ENCODE peak calls at places on chromosomes 7 and 10, in nine cellular contexts. H is thoracic aorta, T is lower lobe of right lung, N is endothelial cell of umbilical vein, W is GM23338, S is keratinocyte, U is right lobe of liver, G is H9, R is neuronal stem cell. F is an unnamed sample.

GRCh38 chr7:130910949-130911944 is 177.2 kb upstream of the KLF14 start:
- DNase-seq in T (no peak), G (peak; percentile 61), H (no peak), S (no peak), U (no peak), W (peak; percentile 76), R (no peak), N (peak; percentile 72), F (peak; percentile 48)

GRCh38 chr7:128191136-128191844 is 49.8 kb upstream of the LEP start:
- DNase-seq in W (no peak), U (peak; percentile 8), G (peak; percentile 15), H (no peak), S (no peak), R (no peak), T (no peak), N (no peak), F (no peak)

GRCh38 chr10:112461029-112461887 is 14.2 kb downstream of the VTI1A start:
- DNase-seq in T (no peak), N (peak; percentile 13), G (no peak), H (no peak), R (no peak), S (peak; percentile 33), U (no peak), W (no peak), F (no peak)

GRCh38 chr7:144546795-144547194 is 143.3 kb upstream of the NOBOX start:
- DNase-seq in H (no peak), G (no peak), S (no peak), N (no peak), U (no peak), R (no peak), T (no peak), W (no peak), F (no peak)

GRCh38 chr7:111045469-111045868 is 45.5 kb upstream of the LRRN3 start:
- DNase-seq in U (no peak), S (no peak), R (no peak), W (peak; percentile 27), G (peak; percentile 27), T (no peak), N (no peak), H (no peak), F (no peak)

GRCh38 chr7:2512713-2513112 is 6.9 kb upstream of the LFNG start:
- DNase-seq in H (no peak), U (no peak), T (no peak), R (no peak), G (no peak), N (no peak), W (no peak), S (no peak), F (no peak)

GRCh38 chr7:28682811-28683210 is 270.5 kb downstream of the CREB5 start:
- DNase-seq in S (no peak), T (no peak), W (no peak), N (no peak), U (no peak), G (no peak), H (no peak), R (no peak), F (no peak)

GRCh38 chr7:156152380-156152779 is 340.1 kb upstream of the SHH start:
- DNase-seq in N (no peak), G (no peak), S (no peak), W (no peak), T (no peak), H (no peak), R (no peak), U (no peak), F (no peak)

GRCh38 chr10:24428410-24428782 is 219.5 kb downstream of the KIAA1217 start:
- DNase-seq in U (no peak), N (no peak), T (no peak), S (peak; percentile 63), G (no peak), R (no peak), W (no peak), H (no peak), F (no peak)

GRCh38 chr10:110376021-110376773 is 71.5 kb upstream of the SMNDC1 start:
- DNase-seq in G (no peak), N (peak; percentile 55), T (peak; percentile 53), H (no peak), S (no peak), U (peak; percentile 68), W (no peak), R (no peak), F (no peak)

GRCh38 chr10:101354584-101355070 is 662 bp downstream of the BTRC start:
- DNase-seq in W (no peak), H (peak; percentile 10), S (no peak), U (no peak), N (no peak), G (no peak), R (peak; percentile 11), T (no peak), F (no peak)
- H3K27ac ChIP-seq in W (peak overlapping the region; percentile 60), H (peak overlapping the region; percentile 71), S (peak overlapping the region; percentile 77), U (peak overlapping the region; percentile 74), N (peak overlapping the region; percentile 61), G (no peak overlapping the region), R (peak overlapping the region; percentile 97), T (peak overlapping the region; percentile 86), F (no peak overlapping the region)

GRCh38 chr7:25239888-25240287 is 11.6 kb upstream of the NPVF start:
- DNase-seq in N (no peak), T (no peak), U (no peak), R (no peak), H (no peak), S (no peak), G (no peak), W (no peak), F (no peak)
- H3K4me1 ChIP-seq in N (no peaks in the 10 kb centered on the region), T (no peaks in the 10 kb centered on the region), U (no peaks in the 10 kb centered on the region), R (no peaks in the 10 kb centered on the region), H (peaks cover 30% of the 10 kb centered on the region), S (no peaks in the 10 kb centered on the region), G (no peaks in the 10 kb centered on the region), W (no peaks in the 10 kb centered on the region), F (peaks cover 1% of the 10 kb centered on the region)

DNA sequence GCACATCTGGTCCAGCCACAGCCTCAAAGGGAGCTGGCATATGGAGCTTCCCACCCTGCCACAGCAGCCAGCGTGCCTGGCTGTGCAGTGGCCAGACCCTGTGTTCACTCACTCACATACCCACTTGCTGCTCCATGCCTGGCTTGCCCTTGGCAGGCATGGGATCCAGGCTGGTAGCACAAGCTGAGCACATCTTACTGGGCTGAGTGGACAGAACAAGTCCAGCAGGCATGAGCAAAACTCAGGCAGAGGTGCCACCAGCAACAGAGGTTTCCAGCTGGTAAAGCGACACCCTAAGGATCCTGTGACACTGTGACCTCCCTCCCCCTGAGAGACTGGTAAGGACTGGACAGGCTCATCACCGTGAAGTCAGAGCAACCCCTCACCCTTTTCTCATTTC is 25.1 kb downstream of the SVIL start:
- DNase-seq in N (no peak), W (no peak), H (no peak), R (no peak), G (no peak), T (no peak), S (no peak), U (no peak), F (no peak)
- H3K27ac ChIP-seq in N (no peak overlapping the region), W (no peak overlapping the region), H (peak overlapping the region; percentile 54), R (no peak overlapping the region), G (no peak overlapping the region), T (no peak overlapping the region), S (no peak overlapping the region), U (no peak overlapping the region), F (no peak overlapping the region)

GRCh38 chr10:58638406-58638805 is 125.7 kb downstream of the BICC1 start:
- DNase-seq in H (no peak), W (no peak), N (no peak), U (no peak), S (no peak), T (no peak), G (peak; percentile 25), R (no peak), F (no peak)
- H3K4me1 ChIP-seq in H (peaks cover 19% of the 10 kb centered on the region), W (peaks cover 5% of the 10 kb centered on the region), N (peaks cover 2% of the 10 kb centered on the region), U (no peaks in the 10 kb centered on the region), S (peaks cover 8% of the 10 kb centered on the region), T (no peaks in the 10 kb centered on the region), G (no peaks in the 10 kb centered on the region), R (peaks cover 5% of the 10 kb centered on the region), F (no peaks in the 10 kb centered on the region)

F was measured in iPS DF 6.9.